ENCODE peak calls at places on chromosome 1, in six cellular contexts. M, W, S, T, D and U are unnamed samples.
A peak's percentile ranks its signal among the peaks of the same experiment; 100 is the strongest.

GRCh38 chr1:161934278-161934608 is 89.4 kb downstream of the OLFML2B start:
- DNase-seq in W (no peak), T (no peak), M (no peak), D (no peak), S (no peak), U (no peak)

GRCh38 chr1:64490204-64490818 is 20.4 kb downstream of the CACHD1 start:
- DNase-seq in D (no peak), W (no peak), T (no peak), M (no peak), S (no peak), U (no peak)

GRCh38 chr1:155218854-155219591 is 10.5 kb downstream of the MTX1 start:
- DNase-seq in T (peak; percentile 75), S (no peak), W (peak; percentile 92), D (no peak), M (peak; percentile 52), U (no peak)

GRCh38 chr1:89605692-89606091 is 27.2 kb upstream of the LRRC8C start:
- DNase-seq in D (no peak), W (no peak), S (no peak), M (peak; percentile 19), T (no peak), U (no peak)

GRCh38 chr1:244874974-244875579 is 10.7 kb upstream of the HNRNPU start:
- DNase-seq in W (no peak), T (peak; percentile 73), D (no peak), S (peak; percentile 65), M (no peak), U (no peak)

GRCh38 chr1:87239997-87240396 is 88.7 kb upstream of the LMO4 start:
- DNase-seq in D (no peak), W (no peak), T (no peak), M (no peak), S (no peak), U (no peak)

GRCh38 chr1:42739753-42740700 is at the start of gene CLDN19:
- DNase-seq in W (peak; percentile 88), T (peak; percentile 96), D (no peak), M (no peak), S (peak; percentile 51), U (peak; percentile 67)

GRCh38 chr1:58895082-58895481 is 111.2 kb upstream of the JUN start:
- DNase-seq in D (no peak), W (no peak), S (no peak), M (no peak), T (no peak), U (no peak)

GRCh38 chr1:235835226-235835625 is 31.5 kb downstream of the LYST start:
- DNase-seq in M (peak; percentile 45), S (no peak), W (no peak), D (no peak), T (no peak), U (no peak)

GRCh38 chr1:53070621-53071020 is 8.6 kb downstream of the PODN start:
- DNase-seq in D (no peak), W (no peak), M (no peak), T (no peak), S (no peak), U (no peak)

GRCh38 chr1:54461731-54462596 is 55.8 kb upstream of the SSBP3 start:
- DNase-seq in M (no peak), W (peak; percentile 80), D (no peak), S (no peak), T (no peak), U (no peak)

GRCh38 chr1:231508497-231508896 is 20.0 kb upstream of the TSNAX start:
- DNase-seq in W (no peak), S (no peak), M (no peak), D (no peak), T (no peak), U (no peak)

GRCh38 chr1:30692948-30693301 is 30.5 kb downstream of the MATN1 start:
- DNase-seq in M (no peak), W (no peak), D (no peak), T (no peak), S (no peak), U (no peak)

GRCh38 chr1:31416101-31416736 is 3.2 kb downstream of the SERINC2 start:
- DNase-seq in D (no peak), M (no peak), T (no peak), S (no peak), W (peak; percentile 44), U (no peak)

GRCh38 chr1:53308512-53308911 is 19.4 kb downstream of the LRP8 start:
- DNase-seq in D (no peak), S (no peak), W (peak; percentile 73), M (no peak), T (no peak), U (no peak)

GRCh38 chr1:155669233-155670162 is 19.1 kb downstream of the YY1AP1 start:
- DNase-seq in S (no peak), D (no peak), T (no peak), W (no peak), M (no peak), U (no peak)

GRCh38 chr1:110645962-110646735 is 28.6 kb downstream of the KCNA3 start:
- DNase-seq in D (no peak), T (no peak), W (peak; percentile 34), S (no peak), M (peak; percentile 24), U (no peak)

GRCh38 chr1:243312962-243313634 is 57.3 kb downstream of the SDCCAG8 start:
- DNase-seq in W (peak; percentile 32), M (no peak), T (no peak), D (no peak), S (no peak), U (no peak)

GRCh38 chr1:181101581-181102226 is 13.2 kb downstream of the IER5 start:
- DNase-seq in D (no peak), W (peak; percentile 86), M (peak; percentile 30), T (peak; percentile 50), S (no peak), U (peak; percentile 88)

GRCh38 chr1:223556414-223557124 is 108.9 kb downstream of the CAPN8 start:
- DNase-seq in S (peak; percentile 51), W (peak; percentile 63), D (no peak), T (peak; percentile 81), M (peak; percentile 27), U (no peak)